ENCODE peak calls at places on chromosomes 5 and 9, in ten cellular contexts. U is stimulated activated CD4-positive, alpha-beta T cell treated with anti-CD3 and anti-CD28 coated beads, Interleukin-1b, Interleukin-23, amount 100 ng/mL, for 1 hour; Y is cardiac muscle cell; P is occipital lobe; A is HTR-8/SVneo; Q is KBM-7; Z is stimulated activated naive B cell treated with anti-CD40 and anti-IgM and Interleukin-4, amounts not matched to agents 10 μg/mL and 1 μg/mL and 100 μg/mL, for 72 hours; S is ELR; B is endodermal cell; M is stomach. C is an unnamed sample.

GRCh38 chr5:73298251-73299016 is 125.4 kb downstream of the TMEM174 start:
- DNase-seq in Q (no peak), S (no peak), Z (no peak), A (no peak), M (no peak), Y (no peak), B (no peak), U (no peak), P (no peak), C (no peak)

GRCh38 chr5:131226899-131227298 is 37.0 kb upstream of the CDC42SE2 start:
- DNase-seq in Q (no peak), P (no peak), M (no peak), S (no peak), B (no peak), A (no peak), U (no peak), Z (no peak), Y (no peak), C (no peak)

GRCh38 chr5:176418251-176418650 is 1.9 kb upstream of the CLTB start:
- DNase-seq in P (no peak), U (no peak), B (no peak), Z (no peak), Y (no peak), M (peak), A (no peak), Q (no peak), S (peak), C (no peak)

GRCh38 chr5:68406767-68407232 is 191.2 kb downstream of the PIK3R1 start:
- DNase-seq in U (no peak), S (no peak), P (no peak), B (peak), M (peak), A (no peak), Z (no peak), Q (no peak), Y (no peak), C (peak)

GRCh38 chr5:135246605-135246922 is 152.5 kb downstream of the MACROH2A1 start:
- DNase-seq in Y (no peak), B (no peak), U (no peak), P (peak), A (no peak), M (no peak), S (no peak), Q (no peak), Z (no peak), C (no peak)

GRCh38 chr9:130354806-130355205 is 89.2 kb downstream of the HMCN2 start:
- DNase-seq in Y (no peak), M (no peak), S (no peak), U (no peak), A (no peak), Q (no peak), Z (no peak), B (no peak), P (no peak), C (no peak)

GRCh38 chr9:114226289-114227055 is 71.1 kb downstream of the COL27A1 start:
- DNase-seq in Y (no peak), A (no peak), Q (no peak), S (no peak), M (no peak), U (no peak), Z (no peak), B (no peak), P (no peak), C (no peak)

GRCh38 chr5:72152506-72152905 is 45.2 kb downstream of the MAP1B start:
- DNase-seq in Z (no peak), S (peak), A (no peak), P (no peak), B (no peak), M (no peak), Q (no peak), U (no peak), Y (no peak), C (no peak)

GRCh38 chr5:166509085-166509484 is 1782.4 kb upstream of the WWC1 start:
- DNase-seq in M (no peak), S (no peak), Z (no peak), P (no peak), A (no peak), Q (peak), B (peak), Y (peak), U (no peak), C (no peak)

GRCh38 chr9:133250741-133251170 is 24.2 kb downstream of the ABO start:
- DNase-seq in Y (no peak), Z (no peak), S (no peak), M (no peak), P (no peak), A (no peak), Q (no peak), B (no peak), U (no peak), C (peak)

GRCh38 chr5:81344736-81345135 is 43.3 kb downstream of the ZCCHC9 start:
- DNase-seq in Y (no peak), A (no peak), S (no peak), Z (no peak), B (no peak), U (no peak), M (no peak), Q (no peak), P (no peak), C (no peak)

GRCh38 chr9:112819635-112820496 is 69.3 kb downstream of the SNX30 start:
- DNase-seq in P (no peak), B (peak), A (peak), Q (peak), Z (no peak), M (peak), Y (peak), S (peak), U (no peak), C (peak)

GRCh38 chr5:142924135-142924883 is 154.1 kb downstream of the ARHGAP26 start:
- DNase-seq in Y (peak), A (no peak), S (peak), P (no peak), Q (peak), Z (no peak), B (no peak), U (no peak), M (no peak), C (no peak)

GRCh38 chr5:103258957-103259704 is 568 bp downstream of the MACIR start:
- DNase-seq in M (peak), U (peak), A (peak), B (peak), Y (peak), S (peak), P (peak), Q (peak), Z (peak), C (peak)

GRCh38 chr5:124538196-124538595 is 208.2 kb downstream of the ZNF608 start:
- DNase-seq in P (no peak), Z (no peak), B (no peak), S (no peak), U (no peak), Y (peak), M (no peak), A (no peak), Q (no peak), C (no peak)

GRCh38 chr9:131677051-131677444 is 62.8 kb downstream of the RAPGEF1 start:
- DNase-seq in B (no peak), M (no peak), A (no peak), Y (peak), Q (no peak), U (no peak), Z (no peak), S (peak), P (no peak), C (no peak)

GRCh38 chr5:103444333-103445038 is 118.1 kb downstream of the NUDT12 start:
- DNase-seq in P (no peak), B (no peak), Y (no peak), A (peak), S (no peak), Q (peak), Z (no peak), M (peak), U (no peak), C (no peak)

GRCh38 chr9:99660191-99660636 is 161.5 kb upstream of the NR4A3 start:
- DNase-seq in Q (peak), A (no peak), U (no peak), B (no peak), M (no peak), P (peak), Y (no peak), S (no peak), Z (peak), C (no peak)

GRCh38 chr5:147893820-147894219 is 12.5 kb downstream of the C5orf46 start:
- DNase-seq in M (no peak), S (no peak), Y (peak), U (no peak), A (no peak), P (no peak), Q (no peak), Z (no peak), B (no peak), C (no peak)

GRCh38 chr9:114350636-114351396 is 21.1 kb downstream of the ORM2 start:
- DNase-seq in Z (no peak), P (no peak), Y (no peak), S (no peak), U (no peak), Q (no peak), B (no peak), M (no peak), A (no peak), C (no peak)

GRCh38 chr5:1007681-1008450 is 736 bp upstream of the NKD2 start:
- DNase-seq in Z (no peak), Y (no peak), M (peak), U (no peak), S (no peak), P (no peak), Q (no peak), A (no peak), B (peak), C (no peak)

GRCh38 chr9:93950619-93951601 is 4.2 kb downstream of the BARX1 start:
- DNase-seq in U (no peak), Z (no peak), P (no peak), A (no peak), B (peak), M (peak), S (peak), Q (no peak), Y (no peak), C (no peak)

GRCh38 chr9:15349892-15350761 is 43.1 kb upstream of the TTC39B start:
- DNase-seq in A (peak), U (no peak), Q (no peak), Y (peak), P (no peak), B (no peak), S (peak), M (peak), Z (no peak), C (peak)

GRCh38 chr9:76876098-76876497 is 29.8 kb downstream of the PRUNE2 start:
- DNase-seq in B (no peak), Z (no peak), Y (peak), A (no peak), Q (no peak), P (no peak), U (no peak), S (peak), M (no peak), C (no peak)